ENCODE peak calls at places on chromosome 16, in ten cellular contexts. Y is OCI-LY7, C is PC-3, B is fibroblast of lung, Z is IMR-90, G is H9, A is GM23338, P is PC-9, D is mammary epithelial cell, R is HCT116. E is an unnamed sample. For H4K20me1, the result is how much of the 10 kb centered on the place peaks cover.

GRCh38 chr16:85303354-85303883 is 191.1 kb upstream of the CIBAR2 start:
- DNase-seq in Z (no peak), Y (peak), G (peak), C (no peak), B (no peak), D (peak), A (peak), P (peak), R (peak), E (peak)

GRCh38 chr16:8959921-8960787 is 3.6 kb downstream of the USP7 start:
- DNase-seq in G (no peak), P (no peak), Z (peak), B (peak), A (peak), Y (peak), C (no peak), D (no peak), R (no peak), E (no peak)

GRCh38 chr16:57462978-57463362 is 491 bp downstream of the POLR2C start:
- DNase-seq in G (no peak), Z (no peak), D (no peak), P (no peak), A (no peak), Y (no peak), B (no peak), R (no peak), C (no peak), E (no peak)

GRCh38 chr16:21075252-21075651 is 75.4 kb downstream of the DNAH3 start:
- DNase-seq in P (no peak), C (no peak), R (no peak), G (no peak), A (no peak), Z (no peak), B (no peak), D (no peak), Y (no peak), E (no peak)

GRCh38 chr16:28304214-28304613 is 11.9 kb downstream of the SBK1 start:
- DNase-seq in R (no peak), A (peak), Z (peak), P (peak), D (peak), G (peak), B (peak), Y (no peak), C (peak), E (peak)

GRCh38 chr16:50690177-50690576 is 3.2 kb upstream of the NOD2 start:
- DNase-seq in G (no peak), P (no peak), D (no peak), A (no peak), Y (no peak), C (no peak), R (no peak), B (no peak), Z (no peak), E (no peak)

GRCh38 chr16:23296994-23297393 is 5.1 kb upstream of the SCNN1B start:
- DNase-seq in D (no peak), A (peak), B (no peak), G (peak), Z (no peak), R (peak), Y (peak), P (peak), C (peak), E (no peak)

GRCh38 chr16:55944377-55944802 is 69.2 kb upstream of the CES5A start:
- DNase-seq in P (peak), G (peak), D (peak), B (peak), R (peak), A (peak), Z (peak), Y (peak), C (peak), E (peak)

GRCh38 chr16:85652431-85653221 is 36.1 kb downstream of the GINS2 start:
- DNase-seq in A (no peak), B (peak), D (no peak), C (peak), R (no peak), Z (peak), G (no peak), P (peak), Y (peak), E (peak)

GRCh38 chr16:86302710-86303109 is 207.6 kb upstream of the FOXF1 start:
- DNase-seq in R (no peak), G (no peak), D (no peak), C (no peak), P (no peak), B (no peak), Z (no peak), Y (no peak), A (no peak), E (no peak)

GRCh38 chr16:70703041-70703834 is 17.4 kb upstream of the MTSS2 start:
- DNase-seq in B (peak), C (no peak), G (peak), A (peak), Y (no peak), P (no peak), Z (peak), R (no peak), D (no peak), E (peak)

GRCh38 chr16:62298567-62298966 is 262.3 kb upstream of the CDH8 start:
- DNase-seq in P (no peak), R (no peak), C (no peak), D (no peak), B (no peak), G (peak), Z (no peak), A (no peak), Y (no peak), E (peak)

DNA sequence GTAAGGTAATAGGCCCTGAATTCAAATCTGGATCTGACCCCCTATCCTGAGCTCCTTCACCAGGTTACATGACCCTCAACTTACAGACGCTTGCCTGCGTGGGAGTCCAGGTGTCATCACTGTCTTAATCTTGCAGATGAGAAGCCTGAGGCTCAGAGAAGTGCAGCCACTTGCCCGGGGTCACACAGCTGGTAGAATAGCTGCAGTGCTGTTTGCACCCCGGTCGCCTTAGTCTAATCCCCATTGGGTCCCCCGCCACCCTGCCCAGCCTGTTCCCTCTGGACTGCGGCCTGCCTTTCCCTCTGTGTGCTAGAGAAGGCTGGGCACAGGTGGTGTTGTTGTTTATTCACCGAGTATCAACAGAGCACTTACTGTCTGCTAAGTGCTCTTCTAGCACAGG is 107.0 kb downstream of the SDR42E1 start:
- DNase-seq in B (no peak), R (no peak), Y (no peak), D (no peak), P (no peak), A (no peak), C (no peak), G (no peak), Z (no peak), E (no peak)
- TF ChIP-seq CTCF in B (no peak), R (no peak), Y (no peak), D (no peak), P (no peak), A (no peak), C (no peak), G (no peak), Z (no peak), E (no peak)

GRCh38 chr16:67169011-67169451 is 1.3 kb upstream of the NOL3 start:
- DNase-seq in B (no peak), C (no peak), Y (no peak), P (no peak), G (peak), R (no peak), Z (no peak), A (peak), D (no peak), E (no peak)
- H3K27ac ChIP-seq in B (no peak), C (no peak), Y (no peak), P (no peak), G (no peak), R (peak), Z (no peak), A (no peak), D (no peak), E (no peak)

DNA sequence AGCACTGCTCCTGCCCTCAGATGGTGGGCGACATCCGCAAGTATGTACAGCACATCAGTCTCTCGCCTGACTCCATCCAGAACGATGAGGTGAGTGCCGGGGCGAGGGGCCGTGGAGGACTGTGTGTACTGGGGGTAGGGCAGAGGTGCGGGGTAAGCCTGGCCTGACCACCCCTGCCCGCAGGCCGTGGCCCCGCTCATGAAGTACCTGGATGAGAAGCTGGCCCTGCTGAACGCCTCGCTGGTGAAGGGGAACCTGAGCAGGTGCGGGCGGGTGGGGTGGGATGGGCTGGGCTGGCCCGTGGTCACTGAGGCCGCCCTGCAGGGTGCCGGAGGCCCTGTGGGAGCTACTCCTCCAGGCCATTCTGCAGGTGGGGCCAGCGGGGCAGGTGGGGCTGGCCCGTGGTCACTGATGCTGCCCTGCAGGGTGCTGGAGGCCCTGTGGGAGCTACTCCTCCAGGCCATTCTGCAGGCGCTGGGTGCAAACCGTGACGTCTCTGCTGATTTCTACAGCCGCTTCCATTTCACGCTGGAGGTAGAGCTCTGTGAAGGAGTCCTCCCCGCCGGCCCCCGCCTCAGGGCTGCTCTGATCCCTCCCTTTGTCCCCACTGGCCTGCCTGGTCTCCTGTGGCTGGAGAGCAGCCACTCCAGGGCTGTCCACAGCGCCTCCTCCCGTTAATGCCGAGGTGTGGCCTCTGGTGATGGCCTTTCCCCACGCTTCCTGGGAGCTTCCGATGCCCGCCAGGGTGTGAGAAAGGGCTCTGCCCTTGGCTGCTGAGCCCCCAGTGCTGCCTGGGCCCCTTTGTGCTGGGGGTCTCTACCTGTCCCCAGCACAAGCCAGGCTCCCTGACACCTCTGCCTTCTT is 5.0 kb downstream of the TSR3 start:
- DNase-seq in P (no peak), G (no peak), B (no peak), Y (no peak), A (no peak), R (no peak), D (no peak), Z (no peak), C (no peak), E (no peak)
- H4K20me1 ChIP-seq in P (under half), G (under half), B (under half), Y (under half), A (under half), R (under half), D (under half), Z (under half), C (under half), E (under half)

DNA sequence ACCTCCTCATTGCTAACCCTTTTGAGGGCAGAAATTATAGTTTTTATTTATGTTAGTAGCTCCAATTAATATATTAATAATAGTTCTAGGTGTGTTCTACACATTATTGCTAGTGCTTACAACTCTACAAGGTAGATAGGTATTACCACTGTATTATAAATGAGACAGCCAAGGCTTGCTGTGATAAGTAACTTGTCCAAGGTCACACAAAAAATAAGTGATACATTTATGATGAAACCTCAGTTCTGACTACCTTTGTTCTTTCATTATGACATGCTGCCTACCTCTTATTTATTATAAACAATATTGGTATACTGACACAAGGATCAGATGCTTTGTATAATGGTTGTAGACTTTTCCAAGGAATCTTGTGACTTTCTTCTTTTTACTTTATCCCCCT is 41.2 kb downstream of the NFAT5 start:
- DNase-seq in A (no peak), R (no peak), C (no peak), G (no peak), P (no peak), B (no peak), D (no peak), Z (no peak), Y (no peak), E (no peak)
- TF ChIP-seq CTCF in A (no peak), R (no peak), C (no peak), G (no peak), P (no peak), B (no peak), D (no peak), Z (no peak), Y (no peak), E (no peak)

GRCh38 chr16:30163538-30163937 is 19.9 kb upstream of the CORO1A start:
- DNase-seq in Z (no peak), A (no peak), P (no peak), C (no peak), R (no peak), Y (no peak), D (no peak), B (no peak), G (no peak), E (no peak)

GRCh38 chr16:30166202-30166902 is 17.1 kb upstream of the CORO1A start:
- DNase-seq in Z (no peak), Y (peak), C (no peak), B (no peak), R (no peak), G (no peak), D (no peak), P (no peak), A (no peak), E (no peak)
- H3K27ac ChIP-seq in Z (no peak), Y (no peak), C (no peak), B (no peak), R (no peak), G (no peak), D (no peak), P (no peak), A (no peak), E (no peak)